ENCODE peak calls at places on chromosomes 7 and 10, in four cellular contexts. R is K562, E is HepG2, H is GM12878. X is an unnamed sample.

GRCh38 chr7:31373337-31374289 is 33.1 kb upstream of the NEUROD6 start:
- DNase-seq in R (peak), E (peak), H (no peak), X (peak)

GRCh38 chr7:2149672-2150444 is 82.9 kb downstream of the MAD1L1 start:
- DNase-seq in R (no peak), E (peak), H (no peak), X (no peak)

GRCh38 chr10:110568055-110568735 is 700 bp downstream of the SMC3 start:
- DNase-seq in R (peak), E (peak), H (no peak), X (no peak)

GRCh38 chr7:132402751-132403245 is 173.5 kb downstream of the PLXNA4 start:
- DNase-seq in R (no peak), E (no peak), H (no peak), X (no peak)

GRCh38 chr7:146864644-146865043 is 748.0 kb downstream of the CNTNAP2 start:
- DNase-seq in R (no peak), E (no peak), H (no peak), X (no peak)

GRCh38 chr10:28393956-28394568 is 91.2 kb upstream of the MPP7 start:
- DNase-seq in R (peak), E (peak), H (no peak), X (peak)

GRCh38 chr7:33832326-33832725 is 73.0 kb upstream of the BMPER start:
- DNase-seq in R (no peak), E (no peak), H (no peak), X (no peak)

GRCh38 chr7:2760098-2760889 is 72.3 kb downstream of the AMZ1 start:
- DNase-seq in R (peak), E (peak), H (no peak), X (peak)

GRCh38 chr7:139734395-139734794 is 43.4 kb downstream of the HIPK2 start:
- DNase-seq in R (no peak), E (no peak), H (no peak), X (no peak)

GRCh38 chr7:65798111-65799075 is 74.5 kb upstream of the VKORC1L1 start:
- DNase-seq in R (no peak), E (no peak), H (peak), X (no peak)

GRCh38 chr10:131332821-131333220 is 21.3 kb upstream of the TCERG1L start:
- DNase-seq in R (no peak), E (no peak), H (no peak), X (no peak)

GRCh38 chr7:4484545-4484944 is 197.6 kb upstream of the FOXK1 start:
- DNase-seq in R (no peak), E (no peak), H (no peak), X (no peak)

GRCh38 chr7:4483851-4484250 is 198.2 kb upstream of the FOXK1 start:
- DNase-seq in R (no peak), E (no peak), H (no peak), X (no peak)

GRCh38 chr7:4486932-4487331 is 195.2 kb upstream of the FOXK1 start:
- DNase-seq in R (no peak), E (no peak), H (no peak), X (no peak)
- TF ChIP-seq ZBTB33 in R (no peak), E (no peak), H (no peak), X (no peak)

DNA sequence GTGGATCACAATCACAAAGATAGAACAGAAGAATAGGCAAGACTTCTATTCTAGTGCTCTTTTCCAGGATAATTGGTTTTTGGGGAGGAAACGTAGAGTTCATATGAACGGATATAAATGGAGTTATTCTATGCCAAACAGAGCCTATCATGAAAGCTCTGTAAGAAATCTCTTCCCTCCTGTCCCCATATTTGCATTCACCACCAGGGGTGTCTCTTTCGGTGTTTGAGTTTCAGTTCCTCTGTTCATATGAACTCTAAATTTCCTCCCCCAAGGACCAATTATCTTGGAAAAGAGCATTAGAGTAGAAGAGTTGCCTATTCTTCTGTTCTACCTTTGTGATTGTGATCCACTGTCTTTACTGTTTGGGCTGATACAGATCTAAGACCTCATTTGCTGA is 48.3 kb upstream of the CDC14C start:
- DNase-seq in R (no peak), E (no peak), H (no peak), X (no peak)
- TF ChIP-seq SP1 in R (no peak), E (no peak), H (no peak), X (no peak)

DNA sequence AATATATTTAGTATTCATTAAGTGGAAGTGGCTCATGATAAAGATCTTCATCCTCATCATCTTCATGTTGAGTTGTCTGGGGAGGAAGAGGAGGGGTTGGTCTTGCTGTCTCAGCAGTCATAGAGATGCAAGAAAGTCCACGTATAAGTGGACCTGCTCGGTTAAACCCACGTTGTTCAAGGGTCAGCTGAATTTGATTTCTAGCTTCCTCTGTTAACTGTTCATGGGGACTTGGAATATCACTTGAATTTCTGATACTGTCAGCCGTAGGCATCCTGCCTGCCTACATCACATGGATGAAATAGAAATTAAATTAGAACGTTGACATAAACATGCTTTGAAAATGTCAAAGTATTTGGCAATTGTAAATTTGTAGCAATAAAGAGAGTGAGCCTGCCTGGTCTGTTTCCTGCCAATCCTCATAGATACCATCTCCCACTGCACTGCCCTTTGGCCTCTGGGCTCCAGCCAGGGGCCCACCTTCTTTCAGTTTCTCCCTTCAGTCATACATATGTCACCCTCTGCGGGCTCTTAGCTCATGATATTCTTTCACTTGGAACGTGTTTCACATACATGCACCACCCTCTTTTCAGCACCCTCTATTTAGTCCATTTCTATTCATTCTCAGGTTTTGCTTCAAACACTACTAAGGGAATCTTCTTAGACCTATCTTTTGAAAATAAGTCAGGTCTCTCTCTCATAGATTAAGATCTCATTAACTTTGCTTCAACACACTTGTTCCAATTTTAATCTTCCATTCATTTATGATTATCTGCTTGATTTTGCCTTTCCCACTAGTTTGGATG is 376.3 kb downstream of the IPMK start:
- DNase-seq in R (no peak), E (no peak), H (no peak), X (no peak)
- TF ChIP-seq ZBTB33 in R (no peak), E (no peak), H (no peak), X (no peak)

DNA sequence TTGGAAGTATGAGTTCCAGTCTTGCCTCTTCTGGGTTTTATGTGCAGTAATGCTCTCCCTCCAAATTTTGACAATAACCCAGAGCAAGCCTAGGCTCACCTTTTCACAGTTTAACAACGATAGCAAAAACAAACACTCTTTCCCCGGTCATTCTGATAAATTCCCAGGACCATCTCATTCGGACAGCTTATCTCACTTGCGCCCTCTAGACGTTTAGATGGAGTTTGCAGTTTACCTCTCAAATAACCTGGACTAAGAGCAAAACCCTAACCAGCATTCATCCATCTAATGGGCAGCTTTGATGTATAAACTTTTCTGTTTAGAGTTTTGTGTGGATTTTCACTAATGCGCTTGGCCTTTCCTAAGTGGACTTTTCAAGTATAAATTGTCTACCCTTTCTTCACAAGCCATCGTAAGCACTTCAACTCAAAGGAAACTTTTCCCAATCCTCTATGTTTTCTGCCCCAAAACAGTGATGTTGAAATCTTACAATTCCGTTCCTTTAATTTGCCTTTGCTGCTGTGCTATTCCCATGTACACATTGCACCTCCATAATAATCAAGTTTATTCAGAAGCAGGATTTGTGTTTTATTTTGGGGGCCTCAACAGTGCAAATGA is 114.9 kb downstream of the HDAC9 start:
- DNase-seq in R (no peak), E (peak), H (no peak), X (peak)
- TF ChIP-seq SP1 in R (no peak), E (no peak), H (no peak), X (no peak)

X was measured in HCT116.